ENCODE peak calls at places on chromosome 3, in five cellular contexts. E, C, R, Z and F are unnamed samples.

GRCh38 chr3:111971533-111971932 is 7.3 kb upstream of the ABHD10 start:
- DNase-seq in C (peak; percentile 36), R (peak; percentile 37), E (no peak), Z (no peak), F (no peak)

GRCh38 chr3:40642812-40643211 is 118.1 kb downstream of the ZNF621 start:
- DNase-seq in Z (no peak), R (no peak), E (no peak), C (no peak), F (no peak)

GRCh38 chr3:191894406-191894805 is 433.4 kb downstream of the PYDC2 start:
- DNase-seq in Z (no peak), E (no peak), R (no peak), C (no peak), F (no peak)

GRCh38 chr3:15948403-15948802 is 150.6 kb upstream of the ANKRD28 start:
- DNase-seq in R (no peak), C (no peak), Z (no peak), E (no peak), F (no peak)

GRCh38 chr3:46711770-46712169 is 5.9 kb downstream of the PRSS50 start:
- DNase-seq in Z (no peak), E (no peak), R (no peak), C (no peak), F (no peak)

GRCh38 chr3:23654571-23654970 is 151.2 kb upstream of the UBE2E1 start:
- DNase-seq in R (no peak), E (peak; percentile 89), C (no peak), Z (no peak), F (no peak)

GRCh38 chr3:133663569-133664313 is 2.0 kb upstream of the TOPBP1 start:
- DNase-seq in C (no peak), Z (peak; percentile 63), R (peak; percentile 36), E (peak; percentile 82), F (peak; percentile 81)

GRCh38 chr3:45599424-45599886 is 4.9 kb downstream of the LIMD1 start:
- DNase-seq in C (no peak), E (no peak), Z (no peak), R (no peak), F (no peak)

GRCh38 chr3:50155891-50156290 is 767 bp downstream of the SEMA3F start:
- DNase-seq in Z (no peak), R (peak; percentile 37), E (no peak), C (no peak), F (no peak)

GRCh38 chr3:149806171-149806778 is 6.7 kb upstream of the RNF13 start:
- DNase-seq in Z (no peak), E (no peak), C (no peak), R (no peak), F (no peak)

GRCh38 chr3:147392083-147392916 is 14.0 kb downstream of the ZIC4 start:
- DNase-seq in C (no peak), E (no peak), R (peak; percentile 75), Z (no peak), F (no peak)

GRCh38 chr3:39276746-39277145 is 3.1 kb downstream of the CX3CR1 start:
- DNase-seq in C (no peak), Z (no peak), R (no peak), E (no peak), F (no peak)

GRCh38 chr3:132650153-132650552 is 9.5 kb downstream of the ACAD11 start:
- DNase-seq in Z (no peak), R (no peak), C (no peak), E (no peak), F (no peak)

GRCh38 chr3:8201886-8202285 is 299.7 kb upstream of the LMCD1 start:
- DNase-seq in R (peak; percentile 32), C (no peak), Z (no peak), E (no peak), F (no peak)

GRCh38 chr3:194840661-194841514 is 155.2 kb downstream of the FAM43A start:
- DNase-seq in C (no peak), Z (peak; percentile 4), E (no peak), R (no peak), F (no peak)

GRCh38 chr3:108156312-108156853 is 65.6 kb upstream of the CD47 start:
- DNase-seq in E (no peak), C (no peak), Z (no peak), R (no peak), F (no peak)

GRCh38 chr3:108153451-108153981 is 62.7 kb upstream of the CD47 start:
- DNase-seq in Z (peak; percentile 62), E (peak; percentile 79), R (no peak), C (no peak), F (peak; percentile 53)

GRCh38 chr3:108157275-108157674 is 64.9 kb downstream of the IFT57 start:
- DNase-seq in E (no peak), Z (no peak), C (no peak), R (no peak), F (no peak)

GRCh38 chr3:108159865-108160264 is 62.4 kb downstream of the IFT57 start:
- DNase-seq in E (no peak), R (no peak), C (no peak), Z (no peak), F (no peak)

GRCh38 chr3:108159128-108159527 is 63.1 kb downstream of the IFT57 start:
- DNase-seq in E (no peak), R (no peak), Z (no peak), C (no peak), F (no peak)
- TF ChIP-seq CTCF in E (no peak), R (no peak), Z (no peak), C (no peak), F (no peak)

DNA sequence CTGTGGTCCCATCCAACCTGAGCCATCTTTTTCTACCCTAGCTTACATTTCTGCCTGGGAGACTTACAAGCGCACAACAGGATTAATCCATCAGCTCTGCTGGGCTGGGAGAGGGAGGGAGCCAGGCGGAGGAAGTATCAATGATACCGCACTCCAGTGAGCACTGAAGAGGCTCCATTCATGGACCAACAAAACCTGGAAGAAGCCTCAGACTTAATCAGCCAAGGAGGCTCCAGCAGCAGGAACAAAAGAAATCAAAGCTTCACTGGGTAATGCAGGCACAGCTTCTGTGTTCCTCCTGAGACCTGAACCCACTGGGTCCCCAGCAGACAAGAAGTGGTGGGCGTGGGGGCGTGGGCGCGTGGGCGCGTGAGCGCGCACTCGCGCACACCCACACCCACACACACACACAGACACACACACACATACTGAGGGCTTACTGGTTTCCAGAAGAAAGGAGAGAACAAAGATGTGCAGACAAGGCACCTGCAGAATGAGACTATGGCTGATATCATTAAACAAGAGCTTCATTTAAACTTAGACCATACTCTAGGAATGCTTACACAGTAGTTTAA is 87.0 kb upstream of the BOC start:
- DNase-seq in R (no peak), C (no peak), E (no peak), Z (no peak), F (no peak)
- TF ChIP-seq CTCF in R (no peak), C (no peak), E (no peak), Z (no peak), F (no peak)

DNA sequence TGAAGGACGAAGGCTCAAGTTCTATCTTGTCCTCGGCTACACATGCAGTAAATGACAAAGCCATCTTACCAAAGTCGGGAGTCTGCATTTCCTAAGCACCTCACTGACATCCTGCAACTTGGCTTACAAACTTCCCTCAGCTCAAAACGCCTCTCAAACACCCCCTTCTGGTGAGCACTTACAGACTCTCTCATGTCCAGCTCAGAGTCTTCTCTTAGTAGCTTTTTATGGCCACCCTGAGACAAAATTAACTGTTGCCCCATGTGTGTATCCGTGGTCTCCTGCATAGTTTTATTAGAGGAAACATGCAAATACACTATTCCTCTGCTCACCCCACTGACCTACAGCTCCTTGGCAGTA is 819.7 kb downstream of the FHIT start:
- DNase-seq in R (no peak), E (peak; percentile 1), C (no peak), Z (no peak), F (no peak)
- TF ChIP-seq CTCF in R (no peak), E (no peak), C (no peak), Z (no peak), F (no peak)

DNA sequence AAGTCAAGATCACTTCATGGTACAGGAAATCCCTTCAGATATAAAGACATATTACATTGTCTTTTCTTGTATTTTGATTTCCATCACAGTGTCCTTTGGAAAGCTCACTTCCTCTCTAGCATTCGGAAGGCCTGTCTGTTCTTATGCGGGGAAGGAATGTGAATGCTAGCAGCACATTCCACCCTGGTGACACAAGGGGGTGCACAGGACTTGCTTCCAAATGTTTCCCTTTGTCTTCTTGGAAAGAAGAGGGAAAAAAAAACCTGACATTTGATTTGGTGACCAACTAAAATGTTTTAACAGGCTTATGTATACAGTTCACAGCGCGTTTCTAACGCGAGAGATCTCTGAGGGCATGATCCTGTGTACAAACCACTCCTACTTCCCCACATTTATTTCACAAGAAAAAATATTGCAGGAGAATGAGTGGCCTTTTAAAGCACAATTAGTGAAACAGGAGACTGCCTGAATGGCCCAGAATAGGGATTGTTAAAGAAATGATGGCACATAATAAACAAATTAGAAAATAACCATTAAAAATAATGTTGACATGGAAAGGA is 107.5 kb upstream of the FXR1 start:
- DNase-seq in E (no peak), R (peak; percentile 48), Z (peak; percentile 8), C (peak; percentile 48), F (no peak)
- TF ChIP-seq CTCF in E (no peak), R (peak; percentile 56), Z (peak; percentile 34), C (peak; percentile 50), F (no peak)

GRCh38 chr3:127473244-127474024 is 117.1 kb downstream of the TPRA1 start:
- DNase-seq in Z (peak; percentile 27), C (no peak), R (peak; percentile 47), E (peak; percentile 24), F (peak; percentile 61)
- TF ChIP-seq CTCF in Z (peak; percentile 60), C (no peak), R (peak; percentile 40), E (peak; percentile 37), F (no peak)

GRCh38 chr3:9700536-9700935 is 3.1 kb upstream of the CPNE9 start:
- DNase-seq in E (no peak), C (no peak), Z (no peak), R (no peak), F (no peak)

GRCh38 chr3:9697892-9698291 is 5.7 kb upstream of the CPNE9 start:
- DNase-seq in Z (no peak), R (no peak), C (no peak), E (no peak), F (no peak)

GRCh38 chr3:9698293-9698692 is 5.3 kb upstream of the CPNE9 start:
- DNase-seq in C (no peak), Z (no peak), R (no peak), E (no peak), F (no peak)

GRCh38 chr3:9695322-9695721 is 8.3 kb upstream of the CPNE9 start:
- DNase-seq in R (no peak), E (no peak), C (no peak), Z (no peak), F (no peak)

DNA sequence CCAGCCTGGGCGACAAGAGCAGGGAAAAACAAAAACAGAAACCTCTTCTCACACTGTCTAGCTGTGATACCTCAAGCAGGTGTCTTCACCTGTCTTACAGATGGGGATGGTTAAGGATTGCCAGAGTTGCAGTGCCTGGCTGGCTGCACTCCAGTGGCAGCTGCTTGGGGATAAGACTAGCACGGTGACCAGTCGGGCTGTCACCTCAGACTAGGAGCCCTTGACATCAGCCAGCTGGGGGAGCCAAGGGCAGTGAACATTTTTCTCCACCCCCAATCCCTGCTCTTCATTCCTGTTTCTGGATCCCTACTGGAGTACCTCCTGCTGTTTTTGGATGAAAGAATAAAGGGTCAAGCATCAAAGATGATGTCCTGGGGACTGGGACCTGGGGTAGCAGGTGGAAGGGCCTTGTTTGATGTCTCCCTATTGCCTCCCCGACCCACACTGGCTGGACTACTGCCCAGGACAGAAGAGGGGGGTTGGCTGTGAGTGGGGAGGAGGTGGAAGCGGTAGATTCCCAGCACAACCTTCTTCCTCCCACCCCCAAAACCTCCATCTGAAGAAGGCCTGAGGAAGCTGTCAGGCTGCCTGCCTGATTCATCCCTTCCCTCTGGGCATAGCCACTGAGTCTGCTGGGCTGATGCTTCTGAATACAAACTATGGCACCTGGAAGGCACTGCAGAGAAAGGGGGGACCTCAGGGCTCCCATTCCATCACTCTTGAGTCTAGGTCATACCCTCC is 7.0 kb upstream of the CPNE9 start:
- DNase-seq in C (no peak), Z (no peak), R (no peak), E (no peak), F (no peak)
- TF ChIP-seq CTCF in C (no peak), Z (no peak), R (no peak), E (no peak), F (no peak)

GRCh38 chr3:186107148-186108105 is 1.5 kb downstream of the ETV5 start:
- DNase-seq in E (peak; percentile 62), Z (peak; percentile 34), R (peak; percentile 81), C (peak; percentile 47), F (peak; percentile 74)
- TF ChIP-seq CTCF in E (no peak), Z (no peak), R (no peak), C (no peak), F (no peak)